ENCODE peak calls at places on chromosomes 6 and 20, in eight cellular contexts. V is mammary epithelial cell, B is IMR-90, L is right cardiac atrium, K is ovary, W is Karpas-422, M is pancreas, I is BE2C. O is an unnamed sample.

GRCh38 chr6:93825950-93826349 is 406.6 kb upstream of the EPHA7 start:
- DNase-seq in V (no peak), B (no peak), L (no peak), K (no peak), W (no peak), M (no peak), I (no peak), O (no peak)

GRCh38 chr20:48329676-48330644 is 497.8 kb downstream of the PREX1 start:
- DNase-seq in V (peak; percentile 14), B (peak; percentile 51), L (no peak), K (no peak), W (peak; percentile 45), M (no peak), I (peak; percentile 71), O (peak; percentile 54)

GRCh38 chr20:16007164-16007563 is 566.1 kb downstream of the KIF16B start:
- DNase-seq in V (no peak), B (no peak), L (no peak), K (no peak), W (peak; percentile 27), M (no peak), I (no peak), O (no peak)

GRCh38 chr20:24787071-24787470 is 162.0 kb upstream of the CST7 start:
- DNase-seq in V (no peak), B (no peak), L (no peak), K (no peak), W (no peak), M (no peak), I (no peak), O (no peak)

GRCh38 chr6:170018422-170019258 is 267.2 kb downstream of the ERMARD start:
- DNase-seq in V (no peak), B (no peak), L (no peak), K (no peak), W (no peak), M (no peak), I (no peak), O (no peak)

GRCh38 chr20:53735536-53736050 is 142.0 kb upstream of the ZNF217 start:
- DNase-seq in V (peak; percentile 94), B (peak; percentile 92), L (no peak), K (no peak), W (no peak), M (no peak), I (no peak), O (peak; percentile 94)

GRCh38 chr6:54681987-54682386 is 164.6 kb upstream of the FAM83B start:
- DNase-seq in V (peak; percentile 59), B (peak; percentile 84), L (no peak), K (no peak), W (no peak), M (no peak), I (no peak), O (peak; percentile 87)

GRCh38 chr6:30169658-30170614 is 6.6 kb downstream of the TRIM15 start:
- DNase-seq in V (peak; percentile 41), B (peak; percentile 49), L (no peak), K (no peak), W (peak; percentile 81), M (no peak), I (no peak), O (peak; percentile 68)

GRCh38 chr6:124999105-124999764 is 37.0 kb downstream of the RNF217 start:
- DNase-seq in V (no peak), B (no peak), L (no peak), K (no peak), W (no peak), M (no peak), I (no peak), O (no peak)

GRCh38 chr6:108699290-108700041 is 138.7 kb downstream of the FOXO3 start:
- DNase-seq in V (no peak), B (no peak), L (peak; percentile 81), K (no peak), W (no peak), M (no peak), I (peak; percentile 31), O (no peak)

GRCh38 chr6:137171824-137172733 is 1.4 kb downstream of the IL22RA2 start:
- DNase-seq in V (no peak), B (no peak), L (no peak), K (no peak), W (no peak), M (no peak), I (no peak), O (no peak)

GRCh38 chr6:151353795-151354194 is 37.6 kb downstream of the ZBTB2 start:
- DNase-seq in V (no peak), B (no peak), L (no peak), K (no peak), W (no peak), M (no peak), I (no peak), O (no peak)

GRCh38 chr20:58072695-58073671 is 155.5 kb downstream of the ANKRD60 start:
- DNase-seq in V (no peak), B (no peak), L (no peak), K (no peak), W (no peak), M (no peak), I (no peak), O (no peak)

GRCh38 chr6:36539814-36540568 is 7.3 kb downstream of the STK38 start:
- DNase-seq in V (no peak), B (no peak), L (no peak), K (no peak), W (no peak), M (no peak), I (no peak), O (no peak)

GRCh38 chr6:134175532-134176282 is 123.3 kb upstream of the SLC2A12 start:
- DNase-seq in V (peak; percentile 67), B (peak; percentile 78), L (peak; percentile 93), K (peak; percentile 76), W (no peak), M (peak; percentile 86), I (no peak), O (peak; percentile 90)

GRCh38 chr20:38674178-38675133 is 49.8 kb upstream of the SLC32A1 start:
- DNase-seq in V (peak; percentile 23), B (peak; percentile 47), L (peak; percentile 67), K (peak; percentile 28), W (no peak), M (peak; percentile 76), I (peak; percentile 91), O (peak; percentile 73)

GRCh38 chr6:162852810-162853577 is 125.2 kb downstream of the PACRG start:
- DNase-seq in V (no peak), B (no peak), L (no peak), K (no peak), W (no peak), M (no peak), I (no peak), O (no peak)

GRCh38 chr6:156395276-156395675 is 381.9 kb upstream of the ARID1B start:
- DNase-seq in V (no peak), B (no peak), L (no peak), K (no peak), W (no peak), M (no peak), I (no peak), O (no peak)

GRCh38 chr6:403659-404655 is 12.4 kb downstream of the IRF4 start:
- DNase-seq in V (no peak), B (no peak), L (no peak), K (no peak), W (no peak), M (no peak), I (no peak), O (no peak)

GRCh38 chr20:36760647-36761046 is 12.9 kb downstream of the DSN1 start:
- DNase-seq in V (no peak), B (no peak), L (no peak), K (no peak), W (no peak), M (no peak), I (no peak), O (no peak)

DNA sequence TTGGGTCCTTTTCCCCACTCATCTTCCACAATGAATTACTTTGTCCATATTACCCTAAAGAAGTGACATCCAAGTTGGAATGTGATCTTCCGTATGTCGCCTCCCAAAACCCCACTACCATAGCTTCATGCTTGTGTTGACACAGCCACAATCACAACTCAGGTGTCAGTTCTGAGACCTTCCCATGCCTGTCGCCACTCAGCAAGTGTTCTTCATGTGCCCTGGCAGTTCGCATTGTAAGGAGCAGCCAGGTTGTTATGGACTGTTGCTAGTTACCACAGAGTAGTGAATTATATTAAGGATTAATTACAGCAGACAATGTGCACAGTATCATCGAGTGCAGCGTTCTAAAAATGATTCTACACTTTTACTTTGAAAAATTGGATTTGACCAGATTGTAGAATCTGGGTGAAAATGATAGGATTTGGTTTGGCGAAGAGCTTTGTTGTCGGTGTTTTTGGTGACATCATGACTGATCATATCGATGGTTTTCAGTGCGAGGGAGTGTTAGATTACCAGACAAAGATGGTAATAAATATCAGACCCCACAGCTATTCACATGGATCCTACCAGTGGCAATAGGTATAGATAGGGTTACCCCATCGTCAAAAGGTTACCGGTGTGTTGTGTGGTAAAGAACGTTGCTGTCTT is 1.7 kb downstream of the PCMTD2 start:
- DNase-seq in V (no peak), B (no peak), L (no peak), K (no peak), W (no peak), M (no peak), I (no peak), O (no peak)
- H3K4me1 ChIP-seq in V (peaks cover 10% of the 10 kb centered on the region), B (peaks cover 17% of the 10 kb centered on the region), L (peaks cover 10% of the 10 kb centered on the region), K (peaks cover 28% of the 10 kb centered on the region), W (peaks cover 37% of the 10 kb centered on the region), M (peaks cover 9% of the 10 kb centered on the region), I (peaks cover 4% of the 10 kb centered on the region), O (peaks cover 10% of the 10 kb centered on the region)

GRCh38 chr6:119445666-119446622 is 96.4 kb upstream of the MAN1A1 start:
- DNase-seq in V (peak; percentile 51), B (peak; percentile 68), L (no peak), K (no peak), W (no peak), M (no peak), I (no peak), O (peak; percentile 64)
- H3K4me1 ChIP-seq in V (peaks cover 5% of the 10 kb centered on the region), B (peaks cover 7% of the 10 kb centered on the region), L (peaks cover 6% of the 10 kb centered on the region), K (no peaks in the 10 kb centered on the region), W (no peaks in the 10 kb centered on the region), M (peaks cover 6% of the 10 kb centered on the region), I (no peaks in the 10 kb centered on the region), O (peaks cover 26% of the 10 kb centered on the region)

GRCh38 chr6:48236375-48236774 is 125.4 kb upstream of the PTCHD4 start:
- DNase-seq in V (no peak), B (no peak), L (no peak), K (no peak), W (no peak), M (no peak), I (no peak), O (no peak)
- H3K4me1 ChIP-seq in V (peaks cover 6% of the 10 kb centered on the region), B (no peaks in the 10 kb centered on the region), L (no peaks in the 10 kb centered on the region), K (no peaks in the 10 kb centered on the region), W (no peaks in the 10 kb centered on the region), M (no peaks in the 10 kb centered on the region), I (no peaks in the 10 kb centered on the region), O (no peaks in the 10 kb centered on the region)

GRCh38 chr6:71392286-71392685 is 103.7 kb downstream of the OGFRL1 start:
- DNase-seq in V (no peak), B (peak; percentile 83), L (no peak), K (no peak), W (no peak), M (no peak), I (no peak), O (no peak)

GRCh38 chr6:71394001-71394432 is 105.4 kb downstream of the OGFRL1 start:
- DNase-seq in V (peak; percentile 72), B (peak; percentile 63), L (no peak), K (no peak), W (no peak), M (no peak), I (no peak), O (peak; percentile 69)

GRCh38 chr6:71396410-71396801 is 107.8 kb downstream of the OGFRL1 start:
- DNase-seq in V (no peak), B (no peak), L (no peak), K (no peak), W (no peak), M (no peak), I (no peak), O (no peak)

GRCh38 chr6:71393471-71393870 is 104.9 kb downstream of the OGFRL1 start:
- DNase-seq in V (no peak), B (peak; percentile 39), L (no peak), K (no peak), W (no peak), M (no peak), I (no peak), O (peak; percentile 55)

GRCh38 chr6:71395731-71396409 is 107.3 kb downstream of the OGFRL1 start:
- DNase-seq in V (no peak), B (no peak), L (no peak), K (no peak), W (no peak), M (no peak), I (no peak), O (no peak)
- H3K4me1 ChIP-seq in V (peaks cover 54% of the 10 kb centered on the region), B (peaks cover 24% of the 10 kb centered on the region), L (peaks cover 4% of the 10 kb centered on the region), K (peaks cover 4% of the 10 kb centered on the region), W (no peaks in the 10 kb centered on the region), M (peaks cover 7% of the 10 kb centered on the region), I (no peaks in the 10 kb centered on the region), O (peaks cover 48% of the 10 kb centered on the region)

O was measured in GM23248.